ENCODE peak calls at places on chromosomes 11 and 22, in six cellular contexts. E, P, M, B, N and H are unnamed samples.
A peak's percentile ranks its signal among the peaks of the same experiment; 100 is the strongest.

GRCh38 chr22:40636380-40637180 is at the start of gene MRTFA:
- DNase-seq in E (peak; percentile 100), P (peak; percentile 100), M (peak; percentile 100), B (peak; percentile 100), N (peak; percentile 100), H (peak; percentile 94)

GRCh38 chr22:41132555-41132954 is 40.2 kb downstream of the EP300 start:
- DNase-seq in E (no peak), P (no peak), M (no peak), B (no peak), N (no peak), H (no peak)

GRCh38 chr11:57306156-57306876 is 18.4 kb downstream of the TNKS1BP1 start:
- DNase-seq in E (no peak), P (no peak), M (no peak), B (no peak), N (no peak), H (no peak)

GRCh38 chr11:79809487-79809886 is 368.7 kb upstream of the TENM4 start:
- DNase-seq in E (no peak), P (no peak), M (peak; percentile 2), B (no peak), N (no peak), H (no peak)

GRCh38 chr11:61963282-61964057 is 4.0 kb downstream of the FTH1 start:
- DNase-seq in E (peak; percentile 49), P (no peak), M (peak; percentile 60), B (no peak), N (peak; percentile 65), H (no peak)

GRCh38 chr11:1084561-1085439 is 10.1 kb downstream of the MUC2 start:
- DNase-seq in E (no peak), P (no peak), M (no peak), B (peak; percentile 47), N (peak; percentile 76), H (no peak)

GRCh38 chr22:19825904-19826618 is 28.6 kb downstream of the GNB1L start:
- DNase-seq in E (no peak), P (peak; percentile 24), M (no peak), B (no peak), N (no peak), H (no peak)

GRCh38 chr22:39683639-39684038 is 113.1 kb downstream of the CACNA1I start:
- DNase-seq in E (no peak), P (no peak), M (no peak), B (no peak), N (no peak), H (no peak)

GRCh38 chr11:72229336-72229924 is 4.9 kb downstream of the INPPL1 start:
- DNase-seq in E (no peak), P (peak; percentile 17), M (no peak), B (no peak), N (no peak), H (no peak)

GRCh38 chr11:120131941-120132644 is 5.8 kb downstream of the TRIM29 start:
- DNase-seq in E (peak; percentile 80), P (no peak), M (peak; percentile 63), B (peak; percentile 65), N (peak; percentile 39), H (no peak)

GRCh38 chr11:17573526-17573925 is 26.5 kb downstream of the OTOG start:
- DNase-seq in E (no peak), P (no peak), M (no peak), B (no peak), N (no peak), H (no peak)

GRCh38 chr22:31136711-31137110 is 3.6 kb downstream of the PLA2G3 start:
- DNase-seq in E (no peak), P (no peak), M (no peak), B (no peak), N (peak; percentile 33), H (no peak)

GRCh38 chr22:27718186-27719032 is 83.1 kb downstream of the MN1 start:
- DNase-seq in E (peak; percentile 98), P (peak; percentile 33), M (peak; percentile 53), B (peak; percentile 92), N (peak; percentile 58), H (no peak)

GRCh38 chr11:26263769-26264168 is 68.2 kb upstream of the ANO3 start:
- DNase-seq in E (no peak), P (no peak), M (no peak), B (no peak), N (no peak), H (no peak)

GRCh38 chr11:118234833-118235232 is 10.0 kb upstream of the JAML start:
- DNase-seq in E (no peak), P (no peak), M (no peak), B (no peak), N (no peak), H (no peak)

GRCh38 chr11:105799728-105800462 is 190.0 kb downstream of the GRIA4 start:
- DNase-seq in E (no peak), P (no peak), M (no peak), B (no peak), N (no peak), H (no peak)

GRCh38 chr11:19080579-19080993 is 20.1 kb upstream of the MRGPRX2 start:
- DNase-seq in E (peak; percentile 86), P (no peak), M (peak; percentile 93), B (no peak), N (no peak), H (no peak)

GRCh38 chr22:45421349-45422057 is 8.0 kb downstream of the RIBC2 start:
- DNase-seq in E (no peak), P (no peak), M (no peak), B (no peak), N (no peak), H (no peak)

GRCh38 chr11:69916806-69917387 is 97.7 kb upstream of the FGF3 start:
- DNase-seq in E (no peak), P (no peak), M (no peak), B (no peak), N (no peak), H (no peak)

GRCh38 chr11:133841279-133842043 is 3.9 kb downstream of the SPATA19 start:
- DNase-seq in E (no peak), P (no peak), M (no peak), B (no peak), N (no peak), H (no peak)

GRCh38 chr11:13189561-13190435 is 87.8 kb upstream of the BMAL1 start:
- DNase-seq in E (no peak), P (no peak), M (no peak), B (no peak), N (no peak), H (no peak)

GRCh38 chr11:69721061-69721460 is 17.2 kb upstream of the FGF19 start:
- DNase-seq in E (no peak), P (no peak), M (no peak), B (peak; percentile 42), N (no peak), H (no peak)

GRCh38 chr11:44561275-44561781 is 4.1 kb upstream of the CD82 start:
- DNase-seq in E (peak; percentile 85), P (no peak), M (no peak), B (peak; percentile 77), N (no peak), H (no peak)

GRCh38 chr11:103532133-103532788 is 423.0 kb downstream of the DYNC2H1 start:
- DNase-seq in E (peak; percentile 67), P (no peak), M (no peak), B (no peak), N (no peak), H (no peak)

GRCh38 chr22:31302021-31302420 is 9.7 kb upstream of the PIK3IP1 start:
- DNase-seq in E (no peak), P (no peak), M (no peak), B (no peak), N (no peak), H (no peak)

GRCh38 chr11:898160-898517 is 12.5 kb downstream of the CHID1 start:
- DNase-seq in E (peak; percentile 11), P (no peak), M (no peak), B (no peak), N (no peak), H (no peak)

GRCh38 chr22:37566329-37566837 is 6.1 kb downstream of the CDC42EP1 start:
- DNase-seq in E (no peak), P (no peak), M (no peak), B (no peak), N (peak; percentile 91), H (peak; percentile 59)

GRCh38 chr11:22780914-22781593 is 48.5 kb downstream of the SVIP start:
- DNase-seq in E (no peak), P (no peak), M (no peak), B (no peak), N (no peak), H (peak; percentile 7)

GRCh38 chr22:47388331-47388730 is 625.9 kb downstream of the TBC1D22A start:
- DNase-seq in E (no peak), P (no peak), M (no peak), B (peak; percentile 20), N (peak; percentile 23), H (no peak)

GRCh38 chr22:46107753-46108563 is 42.4 kb upstream of the PPARA start:
- DNase-seq in E (no peak), P (no peak), M (no peak), B (no peak), N (no peak), H (no peak)

GRCh38 chr11:123163621-123164020 is 31.4 kb downstream of the CLMP start:
- DNase-seq in E (no peak), P (no peak), M (no peak), B (no peak), N (no peak), H (no peak)
- TF ChIP-seq CTCF in E (peak; percentile 6), P (no peak), M (no peak), B (no peak), N (no peak), H (peak; percentile 7)

DNA sequence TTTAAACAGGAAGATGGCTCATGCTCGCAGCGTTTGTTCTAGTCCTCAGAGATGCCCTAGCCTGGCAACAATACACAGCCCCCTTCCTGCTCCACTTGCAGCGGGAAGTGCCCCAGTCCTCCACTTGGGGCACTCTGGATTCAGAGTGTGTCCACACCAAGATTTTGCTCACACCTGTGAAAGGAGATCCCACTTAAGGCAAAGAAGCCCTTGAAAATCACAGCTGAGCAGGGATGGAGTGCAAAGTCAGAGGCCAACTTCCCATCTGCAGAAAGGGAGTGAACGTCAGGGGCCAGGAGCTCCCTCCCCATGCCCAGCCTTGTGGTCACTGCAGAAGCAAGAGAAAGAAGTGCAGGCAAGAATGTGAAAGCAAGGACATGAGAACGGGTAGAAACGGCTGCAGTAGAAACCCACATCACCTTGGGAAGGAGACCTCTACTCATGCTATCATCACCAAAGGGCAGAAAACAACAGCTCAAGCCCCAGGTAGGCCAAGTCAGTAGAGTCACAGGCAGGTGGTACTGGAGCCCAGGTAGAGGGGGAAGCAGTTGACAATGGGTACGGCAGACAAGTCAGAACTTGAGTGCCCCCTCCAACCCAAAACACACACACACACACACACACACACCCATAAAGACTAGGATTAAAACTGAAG is 157.4 kb downstream of the BUD13 start:
- DNase-seq in E (no peak), P (no peak), M (no peak), B (no peak), N (no peak), H (no peak)
- TF ChIP-seq CTCF in E (no peak), P (no peak), M (no peak), B (no peak), N (no peak), H (no peak)

GRCh38 chr11:128323381-128323780 is 264.0 kb downstream of the ETS1 start:
- DNase-seq in E (peak; percentile 33), P (no peak), M (no peak), B (no peak), N (no peak), H (peak; percentile 45)
- TF ChIP-seq CTCF in E (no peak), P (no peak), M (no peak), B (no peak), N (peak; percentile 46), H (peak; percentile 71)

GRCh38 chr11:34209809-34210208 is 104.4 kb downstream of the NAT10 start:
- DNase-seq in E (no peak), P (no peak), M (no peak), B (no peak), N (no peak), H (no peak)
- TF ChIP-seq CTCF in E (no peak), P (no peak), M (no peak), B (no peak), N (no peak), H (no peak)